ENCODE peak calls at places on chromosomes 5 and 9, in ten cellular contexts. O, J, N, U, Z, I, A, B, L and D are unnamed samples.
A peak's percentile ranks its signal among the peaks of the same experiment; 100 is the strongest.

GRCh38 chr9:79264511-79265448 is 307.0 kb upstream of the TLE4 start:
- DNase-seq in O (no peak), I (no peak), N (no peak), J (peak; percentile 13), L (peak; percentile 69), A (no peak), Z (no peak), B (no peak), U (peak; percentile 98), D (no peak)

GRCh38 chr5:112109331-112109993 is 309.6 kb downstream of the EPB41L4A start:
- DNase-seq in Z (no peak), A (no peak), I (no peak), U (peak; percentile 21), N (no peak), J (peak; percentile 19), B (no peak), O (no peak), L (no peak), D (peak; percentile 92)

GRCh38 chr5:64690417-64691151 is at the start of gene SHISAL2B:
- DNase-seq in J (no peak), N (no peak), O (peak; percentile 51), U (peak; percentile 80), A (no peak), I (no peak), L (no peak), B (no peak), Z (peak; percentile 1), D (peak; percentile 40)

GRCh38 chr9:28234133-28234898 is 661.0 kb upstream of the C9orf72 start:
- DNase-seq in J (no peak), U (no peak), O (no peak), N (no peak), B (no peak), Z (no peak), A (no peak), I (no peak), L (no peak), D (no peak)

GRCh38 chr9:114371343-114371985 is 16.3 kb downstream of the AKNA start:
- DNase-seq in B (no peak), Z (no peak), I (no peak), U (no peak), J (no peak), L (no peak), N (no peak), O (no peak), A (no peak), D (no peak)

GRCh38 chr9:16154570-16155078 is 601.8 kb downstream of the CCDC171 start:
- DNase-seq in Z (peak; percentile 3), L (no peak), A (no peak), J (no peak), U (no peak), O (peak; percentile 66), N (peak; percentile 7), B (no peak), I (no peak), D (peak; percentile 37)

GRCh38 chr9:99128133-99128406 is 23.2 kb downstream of the TGFBR1 start:
- DNase-seq in I (no peak), B (no peak), A (no peak), J (no peak), Z (no peak), L (no peak), U (no peak), O (no peak), N (no peak), D (no peak)

GRCh38 chr5:95090774-95091173 is 194.1 kb downstream of the MCTP1 start:
- DNase-seq in L (no peak), A (no peak), O (no peak), J (no peak), Z (no peak), N (no peak), B (no peak), I (no peak), U (no peak), D (no peak)

GRCh38 chr5:144085381-144085780 is 85.1 kb downstream of the YIPF5 start:
- DNase-seq in J (no peak), I (no peak), N (no peak), Z (no peak), B (no peak), O (no peak), U (no peak), A (no peak), L (no peak), D (no peak)

GRCh38 chr9:113178087-113178486 is 27.3 kb downstream of the SLC31A2 start:
- DNase-seq in A (no peak), J (peak; percentile 47), L (no peak), I (no peak), Z (no peak), N (no peak), U (no peak), O (no peak), B (no peak), D (peak; percentile 44)

GRCh38 chr9:125551781-125552180 is 155.2 kb downstream of the MAPKAP1 start:
- DNase-seq in N (no peak), I (no peak), L (no peak), O (no peak), B (no peak), U (no peak), A (no peak), Z (no peak), J (no peak), D (no peak)

GRCh38 chr5:160573318-160573717 is 151.7 kb downstream of the PTTG1 start:
- DNase-seq in B (no peak), N (no peak), U (no peak), L (no peak), Z (no peak), A (no peak), J (no peak), O (no peak), I (no peak), D (no peak)

GRCh38 chr5:73115399-73116051 is 4.8 kb upstream of the TMEM171 start:
- DNase-seq in B (no peak), J (peak; percentile 70), U (no peak), O (no peak), N (no peak), A (no peak), Z (no peak), I (no peak), L (no peak), D (peak; percentile 97)

GRCh38 chr9:37801287-37801850 is 772 bp downstream of the DCAF10 start:
- DNase-seq in A (no peak), L (no peak), I (no peak), J (no peak), B (no peak), U (no peak), N (no peak), Z (peak; percentile 32), O (peak; percentile 57), D (peak; percentile 38)

GRCh38 chr9:84668204-84669007 is 1.1 kb upstream of the NTRK2 start:
- DNase-seq in O (peak; percentile 74), U (no peak), N (no peak), L (no peak), A (no peak), I (no peak), J (peak; percentile 62), B (no peak), Z (peak; percentile 56), D (peak; percentile 59)

GRCh38 chr9:80952523-80952922 is 736.8 kb downstream of the TLE1 start:
- DNase-seq in Z (no peak), O (no peak), U (no peak), B (no peak), L (no peak), J (no peak), I (no peak), N (no peak), A (no peak), D (no peak)